ENCODE peak calls at places on chromosomes 7 and 10, in eight cellular contexts. One of them, this sample, is unnamed.

GRCh38 chr7:130491841-130492518 is at the start of gene MEST:
- DNase-seq in cardiac muscle cell: peak
- DNase-seq in kidney glomerular epithelial cell: no peak
- DNase-seq in stimulated activated CD4-positive, alpha-beta T cell treated with anti-CD3 and anti-CD28 coated beads, Interleukin-1b, Interleukin-23, amount 100 ng/mL, for 4 hours: no peak
- DNase-seq in colonic mucosa: no peak
- DNase-seq in HEK293T: no peak
- DNase-seq in dorsolateral prefrontal cortex: peak
- DNase-seq in NCI-H1092 treated with DMSO at 0.1 percent for 48 hours: peak
- DNase-seq in this sample: peak

GRCh38 chr10:117471344-117471874 is 71.1 kb upstream of the EMX2 start:
- DNase-seq in cardiac muscle cell: no peak
- DNase-seq in kidney glomerular epithelial cell: no peak
- DNase-seq in stimulated activated CD4-positive, alpha-beta T cell treated with anti-CD3 and anti-CD28 coated beads, Interleukin-1b, Interleukin-23, amount 100 ng/mL, for 4 hours: no peak
- DNase-seq in colonic mucosa: no peak
- DNase-seq in HEK293T: no peak
- DNase-seq in dorsolateral prefrontal cortex: no peak
- DNase-seq in NCI-H1092 treated with DMSO at 0.1 percent for 48 hours: no peak
- DNase-seq in this sample: no peak

GRCh38 chr7:22849158-22849557 is 26.5 kb upstream of the TOMM7 start:
- DNase-seq in cardiac muscle cell: no peak
- DNase-seq in kidney glomerular epithelial cell: no peak
- DNase-seq in stimulated activated CD4-positive, alpha-beta T cell treated with anti-CD3 and anti-CD28 coated beads, Interleukin-1b, Interleukin-23, amount 100 ng/mL, for 4 hours: no peak
- DNase-seq in colonic mucosa: no peak
- DNase-seq in HEK293T: no peak
- DNase-seq in dorsolateral prefrontal cortex: no peak
- DNase-seq in NCI-H1092 treated with DMSO at 0.1 percent for 48 hours: peak
- DNase-seq in this sample: no peak

GRCh38 chr10:126634915-126635314 is 35.6 kb downstream of the C10orf90 start:
- DNase-seq in cardiac muscle cell: no peak
- DNase-seq in kidney glomerular epithelial cell: no peak
- DNase-seq in stimulated activated CD4-positive, alpha-beta T cell treated with anti-CD3 and anti-CD28 coated beads, Interleukin-1b, Interleukin-23, amount 100 ng/mL, for 4 hours: no peak
- DNase-seq in colonic mucosa: no peak
- DNase-seq in HEK293T: no peak
- DNase-seq in dorsolateral prefrontal cortex: no peak
- DNase-seq in NCI-H1092 treated with DMSO at 0.1 percent for 48 hours: no peak
- DNase-seq in this sample: no peak

GRCh38 chr10:5895804-5896203 is 5.8 kb downstream of the FBH1 start:
- DNase-seq in cardiac muscle cell: no peak
- DNase-seq in kidney glomerular epithelial cell: no peak
- DNase-seq in stimulated activated CD4-positive, alpha-beta T cell treated with anti-CD3 and anti-CD28 coated beads, Interleukin-1b, Interleukin-23, amount 100 ng/mL, for 4 hours: no peak
- DNase-seq in colonic mucosa: no peak
- DNase-seq in HEK293T: no peak
- DNase-seq in dorsolateral prefrontal cortex: no peak
- DNase-seq in NCI-H1092 treated with DMSO at 0.1 percent for 48 hours: no peak
- DNase-seq in this sample: no peak

GRCh38 chr7:8908889-8909288 is 475.5 kb downstream of the NXPH1 start:
- DNase-seq in cardiac muscle cell: no peak
- DNase-seq in kidney glomerular epithelial cell: no peak
- DNase-seq in stimulated activated CD4-positive, alpha-beta T cell treated with anti-CD3 and anti-CD28 coated beads, Interleukin-1b, Interleukin-23, amount 100 ng/mL, for 4 hours: no peak
- DNase-seq in colonic mucosa: no peak
- DNase-seq in HEK293T: no peak
- DNase-seq in dorsolateral prefrontal cortex: no peak
- DNase-seq in NCI-H1092 treated with DMSO at 0.1 percent for 48 hours: no peak
- DNase-seq in this sample: no peak

GRCh38 chr10:103814104-103814503 is 41.3 kb downstream of the SH3PXD2A start:
- DNase-seq in cardiac muscle cell: no peak
- DNase-seq in kidney glomerular epithelial cell: no peak
- DNase-seq in stimulated activated CD4-positive, alpha-beta T cell treated with anti-CD3 and anti-CD28 coated beads, Interleukin-1b, Interleukin-23, amount 100 ng/mL, for 4 hours: no peak
- DNase-seq in colonic mucosa: peak
- DNase-seq in HEK293T: no peak
- DNase-seq in dorsolateral prefrontal cortex: no peak
- DNase-seq in NCI-H1092 treated with DMSO at 0.1 percent for 48 hours: no peak
- DNase-seq in this sample: no peak

GRCh38 chr7:54678763-54679396 is 80.1 kb downstream of the SEC61G start:
- DNase-seq in cardiac muscle cell: no peak
- DNase-seq in kidney glomerular epithelial cell: no peak
- DNase-seq in stimulated activated CD4-positive, alpha-beta T cell treated with anti-CD3 and anti-CD28 coated beads, Interleukin-1b, Interleukin-23, amount 100 ng/mL, for 4 hours: no peak
- DNase-seq in colonic mucosa: no peak
- DNase-seq in HEK293T: no peak
- DNase-seq in dorsolateral prefrontal cortex: no peak
- DNase-seq in NCI-H1092 treated with DMSO at 0.1 percent for 48 hours: peak
- DNase-seq in this sample: no peak

GRCh38 chr7:38153515-38153914 is 24.5 kb upstream of the STARD3NL start:
- DNase-seq in cardiac muscle cell: no peak
- DNase-seq in kidney glomerular epithelial cell: no peak
- DNase-seq in stimulated activated CD4-positive, alpha-beta T cell treated with anti-CD3 and anti-CD28 coated beads, Interleukin-1b, Interleukin-23, amount 100 ng/mL, for 4 hours: no peak
- DNase-seq in colonic mucosa: no peak
- DNase-seq in HEK293T: no peak
- DNase-seq in dorsolateral prefrontal cortex: no peak
- DNase-seq in NCI-H1092 treated with DMSO at 0.1 percent for 48 hours: no peak
- DNase-seq in this sample: no peak

GRCh38 chr7:159149488-159149887 is 4.8 kb upstream of the VIPR2 start:
- DNase-seq in cardiac muscle cell: no peak
- DNase-seq in kidney glomerular epithelial cell: no peak
- DNase-seq in stimulated activated CD4-positive, alpha-beta T cell treated with anti-CD3 and anti-CD28 coated beads, Interleukin-1b, Interleukin-23, amount 100 ng/mL, for 4 hours: no peak
- DNase-seq in colonic mucosa: no peak
- DNase-seq in HEK293T: no peak
- DNase-seq in dorsolateral prefrontal cortex: no peak
- DNase-seq in NCI-H1092 treated with DMSO at 0.1 percent for 48 hours: no peak
- DNase-seq in this sample: no peak